ENCODE peak calls at places on chromosomes 3 and 15, in six cellular contexts. I is stimulated activated CD8-positive, alpha-beta memory T cell treated with anti-CD3 and anti-CD28 coated beads, Interleukin-7, amount 100 ng/mL, for 1 hour; J is left ventricle myocardium superior; S is stimulated activated CD4-positive, alpha-beta T cell treated with anti-CD3 and anti-CD28 coated beads, Interleukin-2, amount 100 ng/mL, for 24 hours; D is NCI-H1436; E is activated gamma-delta T cell treated with Interleukin-2 at 50 U/mL for 16 hours. T is an unnamed sample.

GRCh38 chr3:113834983-113835382 is 3.6 kb upstream of the GRAMD1C start:
- DNase-seq in I (no peak), J (no peak), S (no peak), D (no peak), E (no peak), T (no peak)

GRCh38 chr3:150302246-150302645 is 105.9 kb upstream of the TSC22D2 start:
- DNase-seq in I (no peak), J (no peak), S (no peak), D (no peak), E (no peak), T (no peak)

GRCh38 chr15:60575995-60576394 is 97.1 kb upstream of the ICE2 start:
- DNase-seq in I (no peak), J (no peak), S (no peak), D (no peak), E (no peak), T (no peak)

GRCh38 chr15:68658151-68658550 is 79.4 kb downstream of the CORO2B start:
- DNase-seq in I (no peak), J (peak; percentile 61), S (no peak), D (no peak), E (no peak), T (no peak)

GRCh38 chr15:92634641-92635272 is 20.8 kb downstream of the FAM174B start:
- DNase-seq in I (no peak), J (no peak), S (no peak), D (no peak), E (no peak), T (no peak)

GRCh38 chr15:85406916-85407315 is 26.5 kb downstream of the AKAP13 start:
- DNase-seq in I (no peak), J (no peak), S (no peak), D (no peak), E (no peak), T (no peak)

GRCh38 chr3:55511895-55512585 is 24.9 kb upstream of the WNT5A start:
- DNase-seq in I (no peak), J (no peak), S (no peak), D (no peak), E (no peak), T (no peak)

GRCh38 chr3:64300790-64301423 is 75.6 kb upstream of the PRICKLE2 start:
- DNase-seq in I (no peak), J (no peak), S (no peak), D (no peak), E (no peak), T (no peak)

GRCh38 chr3:140931016-140931454 is 10.6 kb upstream of the SLC25A36 start:
- DNase-seq in I (no peak), J (no peak), S (no peak), D (no peak), E (no peak), T (no peak)

T was measured in tibial nerve.